ENCODE peak calls at places on chromosomes 16 and 17, in five cellular contexts. F is astrocyte of the hippocampus, I is fibroblast of villous mesenchyme, S is AG10803, M is mucosa of descending colon. J is an unnamed sample.
A peak's percentile ranks its signal among the peaks of the same experiment; 100 is the strongest.

GRCh38 chr17:40791808-40792436 is 7.8 kb downstream of the KRT28 start:
- DNase-seq in F (peak; percentile 47), I (peak; percentile 53), S (peak; percentile 53), M (no peak), J (peak; percentile 8)

GRCh38 chr17:28404812-28405570 is 1.0 kb downstream of the SLC46A1 start:
- DNase-seq in F (no peak), I (no peak), S (no peak), M (no peak), J (no peak)

GRCh38 chr16:53692146-53692545 is 11.5 kb downstream of the RPGRIP1L start:
- DNase-seq in F (no peak), I (no peak), S (no peak), M (no peak), J (no peak)

GRCh38 chr17:82605939-82606600 is 42.2 kb downstream of the WDR45B start:
- DNase-seq in F (no peak), I (no peak), S (no peak), M (no peak), J (no peak)

GRCh38 chr16:15490123-15490711 is 55.8 kb downstream of the BMERB1 start:
- DNase-seq in F (no peak), I (no peak), S (no peak), M (no peak), J (no peak)

GRCh38 chr16:56463153-56463552 is 11.8 kb downstream of the OGFOD1 start:
- DNase-seq in F (no peak), I (no peak), S (no peak), M (no peak), J (no peak)

GRCh38 chr16:56984639-56985038 is 4.7 kb upstream of the NLRC5 start:
- DNase-seq in F (no peak), I (no peak), S (no peak), M (no peak), J (no peak)

GRCh38 chr17:438191-438590 is 85.6 kb upstream of the RPH3AL start:
- DNase-seq in F (no peak), I (no peak), S (no peak), M (no peak), J (no peak)

GRCh38 chr16:75304521-75305363 is 53.3 kb upstream of the BCAR1 start:
- DNase-seq in F (peak; percentile 87), I (peak; percentile 87), S (peak; percentile 97), M (peak; percentile 82), J (no peak)

GRCh38 chr17:15966879-15967248 is 21.9 kb downstream of the ADORA2B start:
- DNase-seq in F (peak; percentile 56), I (no peak), S (no peak), M (peak; percentile 84), J (no peak)

GRCh38 chr16:88853336-88853941 is 3.3 kb downstream of the GALNS start:
- DNase-seq in F (no peak), I (peak; percentile 17), S (no peak), M (no peak), J (no peak)

GRCh38 chr17:82046903-82047302 is 4.7 kb downstream of the RFNG start:
- DNase-seq in F (no peak), I (no peak), S (no peak), M (no peak), J (no peak)

GRCh38 chr16:966035-966434 is 4.7 kb downstream of the LMF1 start:
- DNase-seq in F (no peak), I (no peak), S (no peak), M (peak; percentile 47), J (no peak)

GRCh38 chr16:86665929-86666328 is 87.6 kb downstream of the FOXL1 start:
- DNase-seq in F (no peak), I (no peak), S (no peak), M (no peak), J (no peak)

GRCh38 chr16:69115361-69115760 is 9.9 kb downstream of the HAS3 start:
- DNase-seq in F (no peak), I (no peak), S (no peak), M (no peak), J (no peak)

GRCh38 chr17:43309505-43310329 is 75.9 kb upstream of the RNU2-1 start:
- DNase-seq in F (no peak), I (no peak), S (no peak), M (no peak), J (no peak)

GRCh38 chr17:4101127-4101798 is 41.6 kb downstream of the ZZEF1 start:
- DNase-seq in F (peak; percentile 29), I (peak; percentile 33), S (peak; percentile 31), M (no peak), J (peak; percentile 20)

GRCh38 chr16:72996291-72997062 is 51.5 kb downstream of the ZFHX3 start:
- DNase-seq in F (no peak), I (no peak), S (no peak), M (no peak), J (no peak)

GRCh38 chr17:76104896-76105231 is 1.3 kb upstream of the EXOC7 start:
- DNase-seq in F (no peak), I (no peak), S (no peak), M (no peak), J (no peak)

GRCh38 chr16:3467920-3468319 is 24.4 kb downstream of the NAA60 start:
- DNase-seq in F (no peak), I (peak; percentile 31), S (peak; percentile 25), M (no peak), J (no peak)

GRCh38 chr17:9636501-9636900 is 8.8 kb upstream of the USP43 start:
- DNase-seq in F (no peak), I (no peak), S (no peak), M (no peak), J (no peak)

GRCh38 chr16:30567991-30568638 is 3.4 kb downstream of the ZNF688 start:
- DNase-seq in F (no peak), I (peak; percentile 98), S (peak; percentile 78), M (peak; percentile 14), J (peak; percentile 26)

GRCh38 chr16:63346000-63346399 is 1309.8 kb upstream of the CDH8 start:
- DNase-seq in F (no peak), I (no peak), S (no peak), M (no peak), J (no peak)

GRCh38 chr17:28249706-28250105 is 69.3 kb upstream of the TMEM97 start:
- DNase-seq in F (no peak), I (no peak), S (no peak), M (no peak), J (no peak)

GRCh38 chr16:30096105-30096861 is at the start of gene YPEL3:
- DNase-seq in F (peak; percentile 97), I (peak; percentile 93), S (peak; percentile 89), M (peak; percentile 97), J (peak; percentile 87)

GRCh38 chr16:89491974-89492687 is 1.8 kb upstream of the ANKRD11 start:
- DNase-seq in F (no peak), I (peak; percentile 46), S (no peak), M (no peak), J (no peak)

GRCh38 chr16:74603848-74604247 is 3.1 kb downstream of the GLG1 start:
- DNase-seq in F (no peak), I (peak; percentile 63), S (no peak), M (no peak), J (no peak)

GRCh38 chr16:86509759-86510464 is 415 bp upstream of the FOXF1 start:
- DNase-seq in F (peak; percentile 77), I (peak; percentile 97), S (peak; percentile 72), M (peak; percentile 71), J (no peak)

J was measured in CD4-positive, CD25-positive, alpha-beta regulatory T cell.